ENCODE peak calls at places on chromosomes 13 and 19, in five cellular contexts. One of them, this sample, is unnamed.

GRCh38 chr13:42107006-42107405 is 58.6 kb downstream of the DGKH start:
- DNase-seq in mesendoderm: no peak
- DNase-seq in left ventricle myocardium inferior: no peak
- DNase-seq in DND-41: no peak
- DNase-seq in GM12878: no peak
- DNase-seq in this sample: no peak

GRCh38 chr13:75165543-75166230 is 316.3 kb downstream of the TBC1D4 start:
- DNase-seq in mesendoderm: no peak
- DNase-seq in left ventricle myocardium inferior: no peak
- DNase-seq in DND-41: no peak
- DNase-seq in GM12878: no peak
- DNase-seq in this sample: no peak

GRCh38 chr13:38763446-38764381 is 76.8 kb downstream of the FREM2 start:
- DNase-seq in mesendoderm: peak; percentile 77
- DNase-seq in left ventricle myocardium inferior: no peak
- DNase-seq in DND-41: peak; percentile 4
- DNase-seq in GM12878: no peak
- DNase-seq in this sample: no peak

GRCh38 chr19:42594617-42595489 is at the start of gene CEACAM8:
- DNase-seq in mesendoderm: no peak
- DNase-seq in left ventricle myocardium inferior: no peak
- DNase-seq in DND-41: no peak
- DNase-seq in GM12878: no peak
- DNase-seq in this sample: no peak

GRCh38 chr19:13037161-13037560 is 41.9 kb downstream of the NFIX start:
- DNase-seq in mesendoderm: peak; percentile 83
- DNase-seq in left ventricle myocardium inferior: no peak
- DNase-seq in DND-41: no peak
- DNase-seq in GM12878: no peak
- DNase-seq in this sample: no peak

GRCh38 chr13:104737713-104738112 is 1671.5 kb upstream of the SLC10A2 start:
- DNase-seq in mesendoderm: no peak
- DNase-seq in left ventricle myocardium inferior: no peak
- DNase-seq in DND-41: no peak
- DNase-seq in GM12878: no peak
- DNase-seq in this sample: no peak

GRCh38 chr19:13118424-13119193 is 545 bp downstream of the NACC1 start:
- DNase-seq in mesendoderm: peak; percentile 94
- DNase-seq in left ventricle myocardium inferior: peak; percentile 43
- DNase-seq in DND-41: peak; percentile 78
- DNase-seq in GM12878: no peak
- DNase-seq in this sample: no peak

GRCh38 chr13:51906581-51906980 is 44.8 kb downstream of the CCDC70 start:
- DNase-seq in mesendoderm: no peak
- DNase-seq in left ventricle myocardium inferior: peak; percentile 36
- DNase-seq in DND-41: no peak
- DNase-seq in GM12878: no peak
- DNase-seq in this sample: no peak

GRCh38 chr13:110455941-110456340 is 105.6 kb downstream of the RAB20 start:
- DNase-seq in mesendoderm: peak; percentile 99
- DNase-seq in left ventricle myocardium inferior: peak; percentile 74
- DNase-seq in DND-41: peak; percentile 73
- DNase-seq in GM12878: no peak
- DNase-seq in this sample: peak; percentile 31

GRCh38 chr13:32669030-32669646 is 82.9 kb downstream of the PDS5B start:
- DNase-seq in mesendoderm: peak; percentile 65
- DNase-seq in left ventricle myocardium inferior: no peak
- DNase-seq in DND-41: peak; percentile 37
- DNase-seq in GM12878: no peak
- DNase-seq in this sample: peak; percentile 43

GRCh38 chr19:47032171-47032811 is 12.7 kb downstream of the NPAS1 start:
- DNase-seq in mesendoderm: peak; percentile 79
- DNase-seq in left ventricle myocardium inferior: no peak
- DNase-seq in DND-41: peak; percentile 55
- DNase-seq in GM12878: no peak
- DNase-seq in this sample: peak; percentile 66

GRCh38 chr19:49533551-49534488 is 6.0 kb downstream of the RCN3 start:
- DNase-seq in mesendoderm: peak; percentile 75
- DNase-seq in left ventricle myocardium inferior: peak; percentile 81
- DNase-seq in DND-41: peak; percentile 36
- DNase-seq in GM12878: peak; percentile 19
- DNase-seq in this sample: peak; percentile 91

GRCh38 chr19:14147797-14148605 is 11.6 kb upstream of the ASF1B start:
- DNase-seq in mesendoderm: peak; percentile 63
- DNase-seq in left ventricle myocardium inferior: peak; percentile 72
- DNase-seq in DND-41: no peak
- DNase-seq in GM12878: no peak
- DNase-seq in this sample: peak; percentile 47

GRCh38 chr19:48745208-48745995 is 1.3 kb downstream of the IZUMO1 start:
- DNase-seq in mesendoderm: peak; percentile 82
- DNase-seq in left ventricle myocardium inferior: no peak
- DNase-seq in DND-41: peak; percentile 70
- DNase-seq in GM12878: no peak
- DNase-seq in this sample: peak; percentile 63

GRCh38 chr19:5191091-5191490 is 149.5 kb downstream of the PTPRS start:
- DNase-seq in mesendoderm: peak; percentile 52
- DNase-seq in left ventricle myocardium inferior: no peak
- DNase-seq in DND-41: no peak
- DNase-seq in GM12878: no peak
- DNase-seq in this sample: no peak

DNA sequence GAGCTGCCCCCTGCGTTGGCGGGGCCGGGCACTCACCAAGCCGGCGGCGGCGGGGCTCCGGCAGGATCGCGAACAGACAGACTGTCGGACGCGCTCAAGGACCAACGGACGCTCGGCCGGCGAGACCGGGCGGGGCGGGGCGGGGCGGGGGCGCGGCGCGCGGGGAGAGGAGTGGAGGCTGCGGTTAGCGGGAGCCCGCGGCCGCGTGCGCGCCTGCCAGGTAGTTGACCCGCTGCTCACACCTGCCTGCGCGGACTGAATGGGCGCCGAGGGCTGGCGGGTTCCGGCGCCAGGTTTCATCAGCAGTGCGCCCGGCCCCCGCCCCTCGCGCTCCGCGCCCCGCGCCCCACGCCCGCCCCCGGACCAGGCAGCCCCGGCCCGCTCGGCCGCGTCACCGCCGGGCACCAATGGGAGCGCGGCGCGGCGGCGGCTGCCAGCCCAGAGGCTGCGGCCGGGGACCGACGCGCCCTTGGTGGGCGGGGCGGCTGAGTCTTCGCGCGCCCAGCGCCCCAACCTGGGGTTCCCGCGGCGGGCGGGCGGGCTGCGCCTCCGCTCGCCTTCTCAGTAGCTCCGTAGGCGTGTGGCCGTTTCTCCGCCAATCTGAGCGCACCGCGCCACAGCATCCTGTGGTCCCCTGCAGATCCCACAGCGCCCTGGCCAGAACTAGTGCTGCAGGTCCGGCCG is at the start of gene SLC7A1:
- DNase-seq in mesendoderm: peak; percentile 93
- DNase-seq in left ventricle myocardium inferior: peak; percentile 73
- DNase-seq in DND-41: peak; percentile 87
- DNase-seq in GM12878: peak; percentile 43
- DNase-seq in this sample: peak; percentile 85
- H3K4me1 ChIP-seq in mesendoderm: peaks cover 6% of the 10 kb centered on the region
- H3K4me1 ChIP-seq in left ventricle myocardium inferior: peaks cover 22% of the 10 kb centered on the region
- H3K4me1 ChIP-seq in DND-41: peaks cover 47% of the 10 kb centered on the region
- H3K4me1 ChIP-seq in GM12878: peaks cover 3% of the 10 kb centered on the region
- H3K4me1 ChIP-seq in this sample: peaks cover 25% of the 10 kb centered on the region

GRCh38 chr13:28820099-28821051 is at the start of gene MTUS2:
- DNase-seq in mesendoderm: peak; percentile 38
- DNase-seq in left ventricle myocardium inferior: no peak
- DNase-seq in DND-41: no peak
- DNase-seq in GM12878: no peak
- DNase-seq in this sample: peak; percentile 14

GRCh38 chr13:28819046-28819747 is 942 bp upstream of the MTUS2 start:
- DNase-seq in mesendoderm: peak; percentile 52
- DNase-seq in left ventricle myocardium inferior: no peak
- DNase-seq in DND-41: no peak
- DNase-seq in GM12878: no peak
- DNase-seq in this sample: no peak

GRCh38 chr13:28819748-28820098 is 416 bp upstream of the MTUS2 start:
- DNase-seq in mesendoderm: peak; percentile 77
- DNase-seq in left ventricle myocardium inferior: peak; percentile 69
- DNase-seq in DND-41: no peak
- DNase-seq in GM12878: no peak
- DNase-seq in this sample: no peak

GRCh38 chr13:28822161-28822560 is 2.0 kb downstream of the MTUS2 start:
- DNase-seq in mesendoderm: no peak
- DNase-seq in left ventricle myocardium inferior: no peak
- DNase-seq in DND-41: no peak
- DNase-seq in GM12878: no peak
- DNase-seq in this sample: no peak

DNA sequence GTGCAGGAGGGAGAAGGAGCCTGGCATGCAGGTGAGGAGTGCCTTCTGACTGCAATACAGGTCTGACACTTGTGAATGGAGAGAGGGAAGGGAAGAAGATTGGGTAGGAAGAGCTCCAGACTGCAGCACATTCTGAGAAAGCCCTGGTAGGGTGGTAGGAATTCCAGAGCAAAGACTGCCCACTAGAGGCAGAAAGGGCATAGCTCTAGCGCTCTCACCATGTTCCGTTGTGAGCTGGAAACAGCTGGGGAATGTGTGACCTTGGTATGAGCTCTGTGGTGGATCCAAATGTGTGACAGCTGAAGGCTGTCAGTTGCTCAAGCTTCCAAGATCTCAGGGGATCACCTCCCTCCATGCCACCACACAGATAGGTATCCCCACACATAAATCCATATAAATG is 2.9 kb upstream of the MTUS2 start:
- DNase-seq in mesendoderm: peak; percentile 75
- DNase-seq in left ventricle myocardium inferior: no peak
- DNase-seq in DND-41: no peak
- DNase-seq in GM12878: no peak
- DNase-seq in this sample: no peak
- H3K27me3 ChIP-seq in mesendoderm: peaks cover 9% of the 10 kb centered on the region
- H3K27me3 ChIP-seq in left ventricle myocardium inferior: peaks cover 54% of the 10 kb centered on the region
- H3K27me3 ChIP-seq in DND-41: no peaks in the 10 kb centered on the region
- H3K27me3 ChIP-seq in GM12878: peaks cover 3% of the 10 kb centered on the region
- H3K27me3 ChIP-seq in this sample: peaks cover 14% of the 10 kb centered on the region

GRCh38 chr13:99506632-99507031 is 5.4 kb downstream of the TM9SF2 start:
- DNase-seq in mesendoderm: no peak
- DNase-seq in left ventricle myocardium inferior: no peak
- DNase-seq in DND-41: no peak
- DNase-seq in GM12878: no peak
- DNase-seq in this sample: no peak

GRCh38 chr13:99505814-99506269 is 4.6 kb downstream of the TM9SF2 start:
- DNase-seq in mesendoderm: no peak
- DNase-seq in left ventricle myocardium inferior: no peak
- DNase-seq in DND-41: no peak
- DNase-seq in GM12878: no peak
- DNase-seq in this sample: peak; percentile 32

GRCh38 chr13:99501952-99502310 is 659 bp downstream of the TM9SF2 start:
- DNase-seq in mesendoderm: peak; percentile 23
- DNase-seq in left ventricle myocardium inferior: no peak
- DNase-seq in DND-41: peak; percentile 29
- DNase-seq in GM12878: no peak
- DNase-seq in this sample: peak; percentile 4

GRCh38 chr13:99509477-99509876 is 8.2 kb downstream of the TM9SF2 start:
- DNase-seq in mesendoderm: no peak
- DNase-seq in left ventricle myocardium inferior: no peak
- DNase-seq in DND-41: no peak
- DNase-seq in GM12878: no peak
- DNase-seq in this sample: no peak

GRCh38 chr13:99507054-99507453 is 5.8 kb downstream of the TM9SF2 start:
- DNase-seq in mesendoderm: no peak
- DNase-seq in left ventricle myocardium inferior: no peak
- DNase-seq in DND-41: no peak
- DNase-seq in GM12878: no peak
- DNase-seq in this sample: no peak
- H3K4me1 ChIP-seq in mesendoderm: peaks cover 1% of the 10 kb centered on the region
- H3K4me1 ChIP-seq in left ventricle myocardium inferior: peaks cover 73% of the 10 kb centered on the region
- H3K4me1 ChIP-seq in DND-41: peaks cover 33% of the 10 kb centered on the region
- H3K4me1 ChIP-seq in GM12878: peaks cover 12% of the 10 kb centered on the region
- H3K4me1 ChIP-seq in this sample: peaks cover 75% of the 10 kb centered on the region

DNA sequence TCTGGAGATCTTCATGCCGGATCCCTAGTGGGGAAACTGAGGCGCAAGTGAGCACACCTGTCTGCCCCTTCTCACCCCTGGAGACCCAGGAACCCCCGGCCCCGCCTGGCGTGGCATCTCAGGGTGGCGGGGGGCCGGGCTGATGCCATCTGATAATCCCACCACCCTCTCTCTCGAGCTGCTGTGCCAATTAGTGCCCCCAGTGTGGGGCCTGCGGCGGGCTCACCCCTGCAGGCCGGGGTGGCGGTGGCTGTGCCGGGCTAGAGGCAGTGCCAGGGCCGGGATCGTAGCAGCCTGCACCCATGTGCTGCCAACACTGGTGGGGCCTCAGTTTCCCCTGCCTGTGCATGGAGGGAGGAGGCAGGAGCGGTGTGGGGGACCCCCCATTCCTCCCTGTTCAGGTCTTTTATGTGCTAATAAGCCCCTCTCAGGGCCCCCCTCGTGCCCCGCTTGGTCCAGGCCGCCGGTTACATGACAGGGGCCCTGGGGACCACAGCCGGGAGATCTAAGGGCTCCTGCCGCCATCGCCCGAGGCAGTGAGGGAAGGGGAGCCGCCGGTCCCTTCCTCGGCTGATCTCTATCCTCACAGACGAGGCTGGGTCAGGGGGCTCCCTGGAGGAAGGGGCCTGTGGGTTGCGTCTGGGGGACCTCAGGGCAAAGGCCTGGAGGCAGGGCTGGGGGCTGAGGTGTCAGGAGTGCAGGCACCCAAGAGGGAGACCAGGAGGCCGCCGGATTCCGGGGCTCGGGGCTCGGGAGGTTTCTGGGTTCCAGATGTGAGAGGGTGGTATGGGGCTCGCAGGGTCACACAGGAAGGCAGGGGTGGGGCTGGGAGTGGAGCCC is 8.3 kb downstream of the EFNA2 start:
- DNase-seq in mesendoderm: no peak
- DNase-seq in left ventricle myocardium inferior: no peak
- DNase-seq in DND-41: no peak
- DNase-seq in GM12878: no peak
- DNase-seq in this sample: no peak
- H3K27me3 ChIP-seq in mesendoderm: no peaks in the 10 kb centered on the region
- H3K27me3 ChIP-seq in left ventricle myocardium inferior: peaks cover 79% of the 10 kb centered on the region
- H3K27me3 ChIP-seq in DND-41: no peaks in the 10 kb centered on the region
- H3K27me3 ChIP-seq in GM12878: no peaks in the 10 kb centered on the region
- H3K27me3 ChIP-seq in this sample: peaks cover 6% of the 10 kb centered on the region

GRCh38 chr13:98567140-98567539 is 9.8 kb downstream of the STK24 start:
- DNase-seq in mesendoderm: no peak
- DNase-seq in left ventricle myocardium inferior: no peak
- DNase-seq in DND-41: no peak
- DNase-seq in GM12878: no peak
- DNase-seq in this sample: no peak

GRCh38 chr13:98563071-98563470 is 13.8 kb downstream of the STK24 start:
- DNase-seq in mesendoderm: peak; percentile 27
- DNase-seq in left ventricle myocardium inferior: no peak
- DNase-seq in DND-41: peak; percentile 46
- DNase-seq in GM12878: no peak
- DNase-seq in this sample: peak; percentile 69

GRCh38 chr13:98565726-98566577 is 11.0 kb downstream of the STK24 start:
- DNase-seq in mesendoderm: no peak
- DNase-seq in left ventricle myocardium inferior: peak; percentile 53
- DNase-seq in DND-41: no peak
- DNase-seq in GM12878: no peak
- DNase-seq in this sample: no peak

DNA sequence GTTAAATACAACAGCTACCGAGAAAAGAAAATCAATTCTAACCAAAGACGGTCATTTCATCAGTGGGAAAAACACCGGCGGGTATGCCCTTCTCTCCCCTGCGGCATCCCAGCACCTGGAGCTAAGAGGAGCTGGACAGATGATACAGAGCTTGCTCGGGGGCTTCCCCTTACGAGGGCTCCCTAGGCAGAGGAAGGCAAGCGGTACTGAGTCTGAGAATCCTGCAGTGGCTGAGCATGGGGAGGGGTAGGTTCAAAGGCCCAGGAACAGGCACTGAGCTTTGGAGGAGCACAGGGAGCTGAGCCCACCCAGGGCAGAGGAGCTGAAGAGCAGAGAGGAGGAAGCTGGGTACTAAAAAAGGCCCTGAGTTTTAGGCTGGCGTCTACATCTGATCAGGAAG is 12.7 kb downstream of the STK24 start:
- DNase-seq in mesendoderm: no peak
- DNase-seq in left ventricle myocardium inferior: no peak
- DNase-seq in DND-41: peak; percentile 28
- DNase-seq in GM12878: no peak
- DNase-seq in this sample: no peak
- H3K4me1 ChIP-seq in mesendoderm: no peaks in the 10 kb centered on the region
- H3K4me1 ChIP-seq in left ventricle myocardium inferior: peaks cover 91% of the 10 kb centered on the region
- H3K4me1 ChIP-seq in DND-41: peaks cover 19% of the 10 kb centered on the region
- H3K4me1 ChIP-seq in GM12878: peaks cover 59% of the 10 kb centered on the region
- H3K4me1 ChIP-seq in this sample: peaks cover 93% of the 10 kb centered on the region

This sample was measured in CD4-positive, alpha-beta memory T cell.